ENCODE peak calls at places on chromosomes 5 and 9, in four cellular contexts. T, D, Q and V are unnamed samples.

GRCh38 chr5:93954421-93955069 is 213.1 kb upstream of the POU5F2 start:
- DNase-seq in T (no peak), D (no peak), Q (no peak), V (peak; percentile 19)

GRCh38 chr9:121269030-121269887 is 1.3 kb downstream of the GSN start:
- DNase-seq in D (no peak), Q (no peak), T (peak; percentile 43), V (no peak)

GRCh38 chr5:139273572-139274264 is 19.8 kb upstream of the MATR3 start:
- DNase-seq in Q (peak; percentile 97), D (peak; percentile 86), T (peak; percentile 93), V (peak; percentile 93)

GRCh38 chr5:84327591-84327990 is 57.1 kb downstream of the EDIL3 start:
- DNase-seq in D (no peak), Q (no peak), T (no peak), V (no peak)

GRCh38 chr5:127506616-127507015 is 10.8 kb upstream of the PRRC1 start:
- DNase-seq in T (no peak), Q (peak; percentile 66), D (no peak), V (no peak)

GRCh38 chr5:172886974-172887491 is 53.0 kb downstream of the ERGIC1 start:
- DNase-seq in T (peak; percentile 67), D (no peak), Q (peak; percentile 93), V (peak; percentile 91)

GRCh38 chr5:59588922-59589321 is 304.6 kb downstream of the PDE4D start:
- DNase-seq in Q (no peak), T (no peak), D (peak; percentile 74), V (no peak)

GRCh38 chr5:1511651-1512540 is 11.9 kb downstream of the LPCAT1 start:
- DNase-seq in T (peak; percentile 4), Q (peak; percentile 74), D (peak; percentile 75), V (peak; percentile 77)

GRCh38 chr5:675111-675875 is 17.9 kb downstream of the TPPP start:
- DNase-seq in Q (peak; percentile 51), T (peak; percentile 0), D (no peak), V (no peak)

GRCh38 chr5:5432020-5432707 is 9.7 kb downstream of the ICE1 start:
- DNase-seq in D (no peak), T (no peak), Q (no peak), V (no peak)

GRCh38 chr5:116137544-116138378 is 52.9 kb downstream of the COMMD10 start:
- DNase-seq in T (no peak), Q (no peak), D (peak; percentile 71), V (no peak)

GRCh38 chr5:66143473-66144073 is 527 bp upstream of the SREK1 start:
- DNase-seq in D (no peak), Q (no peak), T (no peak), V (no peak)

GRCh38 chr9:114084282-114085073 is 6.4 kb upstream of the AMBP start:
- DNase-seq in D (no peak), Q (no peak), T (no peak), V (peak; percentile 7)

GRCh38 chr9:8693147-8693921 is 893.8 kb upstream of the DMAC1 start:
- DNase-seq in D (no peak), T (no peak), Q (no peak), V (no peak)

GRCh38 chr5:103397996-103398581 is 139.5 kb downstream of the MACIR start:
- DNase-seq in D (no peak), Q (no peak), T (no peak), V (no peak)

GRCh38 chr5:98454904-98455303 is 318.6 kb upstream of the RGMB start:
- DNase-seq in T (no peak), D (peak; percentile 83), Q (no peak), V (no peak)

GRCh38 chr5:14879393-14879792 is 7.8 kb upstream of the ANKH start:
- DNase-seq in Q (no peak), D (no peak), T (no peak), V (no peak)

GRCh38 chr9:26955222-26955903 is 849 bp upstream of the IFT74 start:
- DNase-seq in Q (no peak), D (peak; percentile 45), T (peak; percentile 14), V (no peak)

GRCh38 chr9:100472725-100473261 is at the start of gene TMEFF1:
- DNase-seq in D (peak; percentile 65), Q (no peak), T (peak; percentile 61), V (no peak)

GRCh38 chr9:16627967-16628366 is 242.5 kb downstream of the BNC2 start:
- DNase-seq in D (peak; percentile 23), T (peak; percentile 5), Q (peak; percentile 77), V (no peak)

GRCh38 chr9:87269296-87269695 is 228.4 kb upstream of the DAPK1 start:
- DNase-seq in D (no peak), T (no peak), Q (no peak), V (no peak)

GRCh38 chr9:136306691-136307208 is 2.9 kb upstream of the CCDC187 start:
- DNase-seq in Q (no peak), T (no peak), D (no peak), V (no peak)

GRCh38 chr9:81473708-81474107 is 215.6 kb downstream of the TLE1 start:
- DNase-seq in Q (no peak), T (no peak), D (no peak), V (no peak)

GRCh38 chr9:119154527-119154926 is 214.7 kb downstream of the BRINP1 start:
- DNase-seq in T (no peak), D (no peak), Q (no peak), V (no peak)

GRCh38 chr9:91191443-91192378 is 170.0 kb downstream of the AUH start:
- DNase-seq in T (no peak), D (no peak), Q (no peak), V (no peak)

GRCh38 chr9:136629879-136630661 is 32.6 kb upstream of the EGFL7 start:
- DNase-seq in Q (no peak), T (peak; percentile 75), D (peak; percentile 47), V (peak; percentile 72)

GRCh38 chr9:122051401-122052346 is 41.4 kb downstream of the TTLL11 start:
- DNase-seq in Q (no peak), D (no peak), T (no peak), V (no peak)

GRCh38 chr5:163330723-163331668 is 106.4 kb upstream of the CCNG1 start:
- DNase-seq in T (no peak), Q (no peak), D (no peak), V (no peak)

GRCh38 chr9:137218754-137219271 is 3.2 kb downstream of the RNF208 start:
- DNase-seq in Q (no peak), T (peak; percentile 92), D (peak; percentile 41), V (no peak)

GRCh38 chr5:117741655-117742226 is 1167.1 kb upstream of the SEMA6A start:
- DNase-seq in D (no peak), Q (no peak), T (no peak), V (no peak)

GRCh38 chr5:85590764-85591163 is 1027.0 kb upstream of the COX7C start:
- DNase-seq in D (no peak), T (no peak), Q (no peak), V (no peak)

GRCh38 chr5:165321912-165322311 is 1816.5 kb downstream of the MAT2B start:
- DNase-seq in Q (no peak), D (no peak), T (no peak), V (no peak)

GRCh38 chr5:172113036-172113435 is 75.0 kb downstream of the STK10 start:
- DNase-seq in D (no peak), Q (peak; percentile 79), T (no peak), V (no peak)

GRCh38 chr9:99605016-99605743 is 216.5 kb upstream of the NR4A3 start:
- DNase-seq in D (no peak), T (no peak), Q (no peak), V (no peak)

GRCh38 chr5:94376672-94377345 is 241.6 kb downstream of the KIAA0825 start:
- DNase-seq in T (no peak), Q (no peak), D (no peak), V (no peak)